ENCODE peak calls at places on chromosomes 2 and 18, in six cellular contexts. W, I, Q, D, S and P are unnamed samples.

GRCh38 chr2:5453648-5454390 is 238.4 kb upstream of the SOX11 start:
- DNase-seq in W (no peak), I (no peak), Q (no peak), D (no peak), S (no peak), P (no peak)

GRCh38 chr2:111884592-111884964 is 585 bp upstream of the ANAPC1 start:
- DNase-seq in W (no peak), I (no peak), Q (no peak), D (no peak), S (no peak), P (no peak)

GRCh38 chr2:109266511-109266910 is 137.5 kb downstream of the SH3RF3 start:
- DNase-seq in W (no peak), I (no peak), Q (no peak), D (no peak), S (no peak), P (no peak)

GRCh38 chr2:233689498-233689897 is 3.2 kb upstream of the UGT1A6 start:
- DNase-seq in W (no peak), I (no peak), Q (peak), D (no peak), S (no peak), P (no peak)

GRCh38 chr18:48167901-48168300 is 237.4 kb upstream of the SMAD2 start:
- DNase-seq in W (no peak), I (no peak), Q (no peak), D (no peak), S (no peak), P (no peak)

GRCh38 chr2:148927010-148927409 is 52.0 kb downstream of the KIF5C start:
- DNase-seq in W (no peak), I (no peak), Q (no peak), D (no peak), S (no peak), P (peak)

GRCh38 chr2:60899230-60899891 is 18.0 kb downstream of the REL start:
- DNase-seq in W (no peak), I (no peak), Q (peak), D (no peak), S (no peak), P (no peak)

GRCh38 chr18:23977709-23978483 is 36.7 kb upstream of the TTC39C start:
- DNase-seq in W (no peak), I (no peak), Q (no peak), D (no peak), S (no peak), P (no peak)

GRCh38 chr2:231711677-231712461 is 3.5 kb downstream of the PTMA start:
- DNase-seq in W (no peak), I (no peak), Q (no peak), D (no peak), S (peak), P (no peak)

GRCh38 chr2:223081789-223082188 is 29.8 kb downstream of the KCNE4 start:
- DNase-seq in W (no peak), I (no peak), Q (no peak), D (no peak), S (no peak), P (no peak)

GRCh38 chr2:200765139-200765951 is 46.4 kb upstream of the BZW1 start:
- DNase-seq in W (no peak), I (no peak), Q (peak), D (no peak), S (no peak), P (no peak)

GRCh38 chr18:27778441-27778840 is 398.5 kb downstream of the CDH2 start:
- DNase-seq in W (no peak), I (no peak), Q (peak), D (no peak), S (no peak), P (no peak)

GRCh38 chr18:54119524-54120019 is 104.9 kb downstream of the MBD2 start:
- DNase-seq in W (peak), I (no peak), Q (peak), D (no peak), S (no peak), P (no peak)

GRCh38 chr2:175030380-175031271 is 25.4 kb upstream of the CHN1 start:
- DNase-seq in W (peak), I (no peak), Q (peak), D (peak), S (peak), P (no peak)

GRCh38 chr2:127107622-127107999 is 657 bp upstream of the BIN1 start:
- DNase-seq in W (no peak), I (no peak), Q (no peak), D (no peak), S (no peak), P (no peak)

GRCh38 chr18:28048612-28049011 is 128.3 kb downstream of the CDH2 start:
- DNase-seq in W (no peak), I (no peak), Q (no peak), D (no peak), S (no peak), P (no peak)

GRCh38 chr18:32018331-32019250 is at the start of gene RNF125:
- DNase-seq in W (peak), I (peak), Q (peak), D (peak), S (peak), P (peak)

GRCh38 chr2:237625216-237625705 is 2.1 kb upstream of the LRRFIP1 start:
- DNase-seq in W (peak), I (no peak), Q (no peak), D (no peak), S (peak), P (peak)

GRCh38 chr2:8277921-8278571 is 403.8 kb upstream of the ID2 start:
- DNase-seq in W (no peak), I (no peak), Q (no peak), D (no peak), S (no peak), P (no peak)

GRCh38 chr2:65345626-65346025 is 86.8 kb downstream of the SPRED2 start:
- DNase-seq in W (no peak), I (no peak), Q (no peak), D (no peak), S (no peak), P (no peak)

GRCh38 chr2:181886192-181886591 is 5.3 kb upstream of the ITPRID2 start:
- DNase-seq in W (no peak), I (no peak), Q (peak), D (no peak), S (no peak), P (no peak)

GRCh38 chr2:164917296-164917903 is 37.9 kb downstream of the SLC38A11 start:
- DNase-seq in W (peak), I (peak), Q (peak), D (no peak), S (peak), P (peak)

GRCh38 chr2:121173112-121173511 is 111.9 kb downstream of the TFCP2L1 start:
- DNase-seq in W (no peak), I (no peak), Q (no peak), D (no peak), S (no peak), P (no peak)

GRCh38 chr2:20625920-20626697 is 24.8 kb downstream of the HS1BP3 start:
- DNase-seq in W (peak), I (no peak), Q (no peak), D (no peak), S (peak), P (peak)

GRCh38 chr2:210630904-210631560 is 74.6 kb downstream of the CPS1 start:
- DNase-seq in W (no peak), I (no peak), Q (no peak), D (no peak), S (no peak), P (no peak)

GRCh38 chr2:240627736-240628506 is 2.6 kb downstream of the GPR35 start:
- DNase-seq in W (no peak), I (no peak), Q (no peak), D (peak), S (peak), P (no peak)

GRCh38 chr2:231704017-231704416 is 4.3 kb upstream of the PTMA start:
- DNase-seq in W (no peak), I (no peak), Q (no peak), D (no peak), S (no peak), P (no peak)

GRCh38 chr18:62662799-62663173 is 52.6 kb upstream of the PHLPP1 start:
- DNase-seq in W (no peak), I (no peak), Q (no peak), D (no peak), S (no peak), P (no peak)

GRCh38 chr18:54909538-54909937 is 49.7 kb downstream of the CCDC68 start:
- DNase-seq in W (no peak), I (no peak), Q (no peak), D (no peak), S (no peak), P (no peak)

GRCh38 chr2:64987001-64987962 is 1.9 kb upstream of the SLC1A4 start:
- DNase-seq in W (no peak), I (no peak), Q (peak), D (no peak), S (no peak), P (no peak)

GRCh38 chr2:88870267-88870839 is 178.9 kb downstream of the RPIA start:
- DNase-seq in W (no peak), I (no peak), Q (no peak), D (no peak), S (no peak), P (no peak)

GRCh38 chr2:16654775-16655456 is 10.7 kb downstream of the CYRIA start:
- DNase-seq in W (no peak), I (no peak), Q (no peak), D (no peak), S (no peak), P (no peak)

GRCh38 chr2:16653799-16654198 is 11.8 kb downstream of the CYRIA start:
- DNase-seq in W (no peak), I (no peak), Q (no peak), D (peak), S (no peak), P (no peak)

GRCh38 chr2:16650287-16651249 is 15.1 kb downstream of the CYRIA start:
- DNase-seq in W (no peak), I (no peak), Q (peak), D (no peak), S (no peak), P (no peak)

GRCh38 chr2:16653083-16653375 is 12.6 kb downstream of the CYRIA start:
- DNase-seq in W (no peak), I (no peak), Q (no peak), D (peak), S (peak), P (no peak)

DNA sequence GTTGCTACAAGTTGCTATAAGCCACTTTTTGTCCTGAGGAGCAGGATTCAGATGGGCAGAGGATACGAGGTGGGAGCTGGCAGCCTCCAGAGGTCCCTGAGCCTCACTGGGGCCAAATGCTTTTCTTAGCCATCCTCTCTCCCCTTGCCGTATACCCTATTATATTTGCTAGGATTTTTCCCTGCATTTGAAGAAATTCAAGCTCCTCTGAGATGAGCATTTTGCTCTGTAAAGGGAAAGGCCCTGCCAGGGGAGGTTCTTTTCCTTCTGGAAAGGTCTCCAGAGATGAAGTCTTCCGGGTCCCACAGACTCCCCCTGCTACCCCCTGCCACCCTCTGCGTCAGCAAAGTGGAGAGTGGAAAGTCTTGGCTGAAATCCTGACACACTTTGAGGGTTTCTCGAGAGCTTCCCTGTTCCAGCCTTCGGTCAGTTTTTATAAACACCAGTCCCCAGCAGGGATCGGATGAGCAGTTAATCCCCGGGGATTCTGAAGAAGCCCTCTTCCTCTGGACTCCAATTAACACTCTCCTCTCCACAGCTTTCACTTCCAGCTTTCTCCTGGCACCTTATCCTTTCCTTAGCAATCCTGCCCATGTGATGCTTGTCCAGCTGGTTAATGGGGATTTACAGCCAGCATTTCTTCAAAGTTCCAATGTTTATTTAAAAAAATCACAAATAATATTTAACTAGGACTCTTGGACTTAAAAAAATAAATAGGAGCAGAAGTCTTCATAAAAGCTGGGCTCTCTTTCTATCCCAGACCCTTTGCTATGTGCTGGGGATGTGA is 13.1 kb downstream of the CYRIA start:
- DNase-seq in W (no peak), I (no peak), Q (no peak), D (no peak), S (no peak), P (peak)
- H3K4me3 ChIP-seq in W (no peak), I (no peak), Q (no peak), D (no peak), S (no peak), P (no peak)

DNA sequence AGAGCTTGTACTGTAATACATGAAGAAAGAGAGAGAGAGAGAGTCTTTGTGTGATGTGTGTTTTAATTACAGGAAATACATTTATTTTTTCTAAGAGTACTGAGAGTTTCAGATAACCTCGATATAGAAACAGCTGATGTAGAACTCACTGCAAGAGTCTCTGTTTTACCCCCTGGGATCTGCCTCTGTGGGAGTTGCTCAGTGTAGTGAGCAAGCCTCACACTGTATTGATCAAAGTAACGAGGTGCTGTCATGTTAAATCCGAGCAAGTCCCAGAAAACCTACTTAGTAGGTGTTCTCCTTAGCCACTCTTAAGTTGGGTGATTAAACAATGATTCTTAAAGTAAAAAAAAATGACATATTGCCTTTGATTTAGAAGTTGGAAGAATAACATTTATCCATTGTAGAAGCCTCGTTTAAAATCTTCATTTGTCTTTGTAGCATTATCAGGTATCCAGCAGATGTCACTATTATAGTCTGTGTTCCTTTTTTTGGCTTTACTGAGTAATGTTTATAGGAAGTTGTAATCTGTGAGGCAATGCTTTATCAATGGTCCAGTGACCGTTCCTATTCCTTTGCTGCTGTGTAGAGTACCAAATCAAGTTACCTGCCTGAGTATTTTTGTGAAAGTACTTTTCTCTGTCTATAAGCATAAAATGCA is 219.0 kb downstream of the MYO3B start:
- DNase-seq in W (no peak), I (no peak), Q (peak), D (no peak), S (no peak), P (no peak)
- TF ChIP-seq CTCF in W (no peak), I (no peak), Q (no peak), D (peak), S (peak), P (no peak)

GRCh38 chr18:10518595-10519273 is 7.1 kb upstream of the NAPG start:
- DNase-seq in W (peak), I (no peak), Q (peak), D (peak), S (peak), P (peak)

GRCh38 chr18:10523544-10523943 is 2.3 kb upstream of the NAPG start:
- DNase-seq in W (no peak), I (no peak), Q (no peak), D (no peak), S (no peak), P (no peak)

GRCh38 chr18:10522574-10522973 is 3.3 kb upstream of the NAPG start:
- DNase-seq in W (no peak), I (no peak), Q (no peak), D (no peak), S (no peak), P (no peak)

GRCh38 chr18:10519366-10519765 is 6.5 kb upstream of the NAPG start:
- DNase-seq in W (no peak), I (no peak), Q (no peak), D (no peak), S (no peak), P (no peak)

DNA sequence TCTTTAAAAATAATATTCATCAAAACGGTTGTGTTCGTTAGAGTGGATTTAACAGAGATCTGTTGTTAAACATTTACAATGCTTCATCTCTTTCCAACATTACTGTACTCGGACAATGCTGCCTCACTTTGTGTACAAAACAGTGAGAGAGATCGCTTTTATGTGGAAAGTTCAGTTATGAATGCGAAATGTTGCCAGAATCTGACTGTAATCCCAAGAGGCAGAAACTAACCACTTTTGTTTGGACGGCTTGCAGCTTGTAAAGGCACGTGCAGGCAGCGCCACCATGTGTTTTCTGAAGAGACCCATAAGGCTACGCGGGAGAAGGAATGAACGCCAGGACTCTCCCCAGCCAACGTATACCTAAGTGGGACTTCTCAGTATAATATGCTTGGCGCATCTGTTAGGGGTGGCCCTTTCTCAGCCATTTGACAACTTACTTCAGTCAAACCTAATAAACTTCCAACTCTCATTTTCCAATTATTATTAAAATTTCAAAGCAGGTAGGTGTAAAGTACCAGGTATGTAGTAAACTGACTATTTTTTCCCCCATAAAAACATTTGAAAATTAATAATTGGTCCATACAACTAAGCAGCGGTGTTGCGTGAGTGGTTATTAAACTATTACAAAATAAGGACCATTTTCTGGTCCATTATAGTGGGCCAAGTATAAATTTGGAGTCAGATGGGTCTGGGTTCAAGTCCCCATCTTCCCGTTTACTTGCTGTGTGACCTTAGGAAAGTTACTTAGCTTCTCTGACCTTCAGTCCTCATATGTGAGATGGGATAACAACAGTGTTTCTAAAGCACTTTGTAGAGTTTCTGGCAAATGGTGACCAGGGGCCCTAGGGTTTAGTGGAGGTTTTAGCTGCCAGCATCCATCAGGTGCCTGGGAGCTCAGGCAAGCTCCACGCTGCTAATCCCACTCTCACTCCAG is 5.6 kb upstream of the NAPG start:
- DNase-seq in W (peak), I (peak), Q (peak), D (peak), S (peak), P (peak)
- H3K4me3 ChIP-seq in W (no peak), I (no peak), Q (no peak), D (no peak), S (no peak), P (no peak)

DNA sequence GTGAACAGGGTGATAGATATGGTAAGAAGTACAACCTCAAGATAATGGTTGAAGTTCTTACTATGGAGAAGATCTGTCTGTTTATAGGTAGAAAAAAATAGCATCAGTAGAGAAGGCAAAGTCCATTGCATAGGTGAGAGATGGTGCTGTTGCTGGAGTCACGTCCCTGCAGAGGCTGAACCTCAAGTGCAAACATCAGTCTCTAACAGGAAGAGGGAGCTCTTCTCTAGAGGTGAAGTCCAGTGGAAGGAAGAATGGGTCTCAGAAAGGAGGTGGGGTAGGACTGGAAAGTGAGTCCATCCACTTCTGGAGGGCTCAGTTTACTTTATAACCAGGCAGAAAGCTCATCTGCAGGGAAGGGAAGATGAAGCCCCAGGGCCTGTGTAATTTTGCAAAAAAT is 337.7 kb downstream of the MEIS1 start:
- DNase-seq in W (no peak), I (no peak), Q (no peak), D (no peak), S (no peak), P (no peak)
- TF ChIP-seq CTCF in W (no peak), I (no peak), Q (no peak), D (no peak), S (no peak), P (no peak)